ENCODE peak calls at places on chromosomes 1 and 21, in five cellular contexts. F, E, D, N and J are unnamed samples.

GRCh38 chr1:246096356-246096755 is 410.7 kb downstream of the SMYD3 start:
- DNase-seq in F (no peak), E (no peak), D (no peak), N (no peak), J (no peak)

GRCh38 chr1:168863647-168864234 is 134.7 kb upstream of the DPT start:
- DNase-seq in F (no peak), E (no peak), D (no peak), N (no peak), J (no peak)

GRCh38 chr1:211371406-211372105 is 44.9 kb downstream of the TRAF5 start:
- DNase-seq in F (peak; percentile 63), E (peak; percentile 32), D (no peak), N (no peak), J (no peak)

GRCh38 chr1:160260436-160261382 is 1.6 kb downstream of the DCAF8 start:
- DNase-seq in F (peak; percentile 61), E (peak; percentile 91), D (no peak), N (no peak), J (no peak)

GRCh38 chr1:185467125-185467524 is 150.1 kb upstream of the IVNS1ABP start:
- DNase-seq in F (no peak), E (no peak), D (no peak), N (no peak), J (no peak)

GRCh38 chr1:95113684-95114083 is 3.5 kb upstream of the TLCD4 start:
- DNase-seq in F (no peak), E (no peak), D (no peak), N (no peak), J (no peak)

GRCh38 chr1:10773851-10774614 is 22.4 kb downstream of the CASZ1 start:
- DNase-seq in F (no peak), E (no peak), D (no peak), N (no peak), J (no peak)

GRCh38 chr1:23593556-23594148 is 34.4 kb upstream of the ID3 start:
- DNase-seq in F (peak; percentile 95), E (peak; percentile 89), D (no peak), N (peak; percentile 79), J (peak; percentile 80)

GRCh38 chr1:203534526-203534925 is 40.6 kb downstream of the OPTC start:
- DNase-seq in F (peak; percentile 98), E (peak; percentile 99), D (no peak), N (no peak), J (no peak)

GRCh38 chr1:74693473-74693872 is 19.9 kb upstream of the ERICH3 start:
- DNase-seq in F (peak; percentile 64), E (peak; percentile 93), D (no peak), N (no peak), J (no peak)

GRCh38 chr1:108722292-108722691 is 9.6 kb downstream of the FNDC7 start:
- DNase-seq in F (no peak), E (no peak), D (no peak), N (no peak), J (no peak)

GRCh38 chr1:177686929-177687328 is 282.9 kb downstream of the SEC16B start:
- DNase-seq in F (no peak), E (no peak), D (no peak), N (no peak), J (no peak)

GRCh38 chr1:204894031-204894430 is 23.4 kb downstream of the NFASC start:
- DNase-seq in F (no peak), E (peak; percentile 37), D (no peak), N (no peak), J (no peak)

GRCh38 chr1:37519613-37520012 is 5.0 kb upstream of the MEAF6 start:
- DNase-seq in F (no peak), E (no peak), D (no peak), N (no peak), J (no peak)

GRCh38 chr1:32816676-32817158 is 441 bp downstream of the YARS1 start:
- DNase-seq in F (peak; percentile 83), E (peak; percentile 26), D (no peak), N (no peak), J (no peak)

GRCh38 chr1:226320930-226321329 is 12.0 kb upstream of the LIN9 start:
- DNase-seq in F (no peak), E (no peak), D (no peak), N (no peak), J (peak; percentile 50)

GRCh38 chr1:62515055-62515454 is 78.2 kb downstream of the USP1 start:
- DNase-seq in F (peak; percentile 19), E (no peak), D (no peak), N (no peak), J (no peak)

GRCh38 chr1:152502496-152503180 is 8.0 kb upstream of the LCE5A start:
- DNase-seq in F (peak; percentile 97), E (peak; percentile 28), D (no peak), N (no peak), J (no peak)

GRCh38 chr1:10107985-10108663 is 75.4 kb downstream of the UBE4B start:
- DNase-seq in F (peak; percentile 88), E (peak; percentile 84), D (peak; percentile 91), N (no peak), J (no peak)

GRCh38 chr1:223244366-223245103 is 101.5 kb upstream of the TLR5 start:
- DNase-seq in F (peak; percentile 41), E (peak; percentile 25), D (no peak), N (peak; percentile 4), J (peak; percentile 57)

GRCh38 chr21:42969193-42969600 is 5.2 kb upstream of the PKNOX1 start:
- DNase-seq in F (no peak), E (no peak), D (no peak), N (no peak), J (no peak)

GRCh38 chr1:109821221-109821669 is 57.5 kb upstream of the EPS8L3 start:
- DNase-seq in F (peak; percentile 88), E (peak; percentile 81), D (no peak), N (peak; percentile 18), J (no peak)

GRCh38 chr1:83508485-83509151 is 490.3 kb downstream of the TTLL7 start:
- DNase-seq in F (no peak), E (no peak), D (no peak), N (no peak), J (no peak)

GRCh38 chr1:201480231-201481003 is 11.4 kb upstream of the PHLDA3 start:
- DNase-seq in F (peak; percentile 97), E (peak; percentile 91), D (peak; percentile 92), N (peak; percentile 98), J (peak; percentile 78)

GRCh38 chr1:165837838-165838364 is 10.5 kb downstream of the UCK2 start:
- DNase-seq in F (no peak), E (no peak), D (no peak), N (no peak), J (no peak)

GRCh38 chr21:26945916-26946315 is 21.0 kb downstream of the ADAMTS5 start:
- DNase-seq in F (no peak), E (no peak), D (no peak), N (no peak), J (no peak)

GRCh38 chr1:151578941-151579340 is 32.9 kb upstream of the SNX27 start:
- DNase-seq in F (no peak), E (peak; percentile 43), D (no peak), N (no peak), J (no peak)

GRCh38 chr1:117710710-117711109 is 104.9 kb downstream of the TENT5C start:
- DNase-seq in F (no peak), E (peak; percentile 44), D (no peak), N (peak; percentile 46), J (peak; percentile 73)

GRCh38 chr1:151443846-151444790 is 15.2 kb downstream of the POGZ start:
- DNase-seq in F (peak; percentile 77), E (peak; percentile 98), D (peak; percentile 76), N (peak; percentile 48), J (peak; percentile 88)

GRCh38 chr1:87888456-87888855 is 559.8 kb downstream of the LMO4 start:
- DNase-seq in F (peak; percentile 2), E (peak; percentile 63), D (no peak), N (no peak), J (no peak)

GRCh38 chr1:153024413-153024812 is 6.6 kb upstream of the SPRR1B start:
- DNase-seq in F (no peak), E (no peak), D (no peak), N (no peak), J (no peak)

GRCh38 chr1:91781916-91782622 is 103.9 kb downstream of the TGFBR3 start:
- DNase-seq in F (no peak), E (no peak), D (no peak), N (no peak), J (no peak)

GRCh38 chr1:91781371-91781825 is 104.6 kb downstream of the TGFBR3 start:
- DNase-seq in F (no peak), E (peak; percentile 75), D (no peak), N (no peak), J (no peak)

GRCh38 chr1:91784191-91784590 is 101.8 kb downstream of the TGFBR3 start:
- DNase-seq in F (no peak), E (no peak), D (no peak), N (no peak), J (no peak)

GRCh38 chr1:91783423-91784162 is 102.4 kb downstream of the TGFBR3 start:
- DNase-seq in F (no peak), E (no peak), D (no peak), N (no peak), J (no peak)

GRCh38 chr1:91784616-91785015 is 101.3 kb downstream of the TGFBR3 start:
- DNase-seq in F (no peak), E (no peak), D (no peak), N (no peak), J (no peak)
- H3K79me2 ChIP-seq in F (no peaks in the 10 kb centered on the region), E (no peaks in the 10 kb centered on the region), D (no peaks in the 10 kb centered on the region), N (no peaks in the 10 kb centered on the region), J (no peaks in the 10 kb centered on the region)

DNA sequence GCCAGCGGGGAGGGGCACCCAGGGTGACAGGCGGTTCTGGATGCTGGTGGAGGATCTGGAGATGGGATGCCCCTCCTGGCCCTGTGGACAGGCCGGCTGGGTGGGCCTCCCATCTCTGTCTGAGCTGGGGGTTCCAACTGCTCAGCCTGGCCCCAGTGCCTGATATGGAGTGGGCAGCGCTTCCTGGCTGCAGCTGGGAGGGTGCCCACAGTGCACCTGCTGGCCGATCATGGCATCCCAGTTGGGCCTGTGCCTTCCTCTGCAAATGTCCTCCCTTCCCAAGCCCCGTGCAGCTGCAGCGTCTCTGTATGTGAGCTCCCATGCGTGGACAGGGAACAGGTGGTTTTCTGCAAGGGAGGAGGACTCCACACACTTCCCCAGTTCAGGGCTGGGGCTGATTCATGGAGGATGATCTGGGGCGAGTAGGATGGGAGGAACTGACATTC is 2.1 kb downstream of the PFKL start:
- DNase-seq in F (no peak), E (peak; percentile 10), D (no peak), N (no peak), J (no peak)
- H3K9ac ChIP-seq in F (no peak overlapping the region), E (no peak overlapping the region), D (no peak overlapping the region), N (no peak overlapping the region), J (peak overlapping the region; percentile 80)

GRCh38 chr1:220841293-220841692 is 38.0 kb upstream of the HLX start:
- DNase-seq in F (no peak), E (peak; percentile 22), D (no peak), N (no peak), J (no peak)

DNA sequence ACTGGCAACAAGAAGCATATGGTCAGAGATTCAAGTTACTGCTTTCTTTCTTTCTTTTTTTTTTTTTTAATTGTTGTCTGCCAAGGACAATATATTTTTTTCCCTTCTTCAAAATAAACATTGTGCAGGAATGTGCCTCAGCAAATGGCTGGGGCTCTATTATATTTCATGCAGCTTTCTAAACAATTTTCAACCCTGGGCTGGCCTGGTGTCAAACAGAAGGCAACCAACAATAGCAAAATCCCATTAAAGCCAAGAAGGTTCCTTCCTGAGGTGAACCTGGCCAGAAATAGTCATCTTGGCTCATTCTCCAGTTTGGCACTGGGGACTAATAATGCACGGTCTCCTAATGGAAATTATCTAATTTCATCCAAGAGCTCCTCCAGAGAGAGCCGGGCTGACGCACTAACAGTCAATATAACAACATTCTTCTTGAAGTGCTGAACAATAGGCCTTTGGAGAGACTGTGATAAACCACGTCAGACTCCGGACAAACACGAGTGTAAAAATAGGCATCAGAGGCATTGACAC is 35.7 kb upstream of the HLX start:
- DNase-seq in F (no peak), E (no peak), D (no peak), N (no peak), J (no peak)
- H4K20me1 ChIP-seq in F (no peaks in the 10 kb centered on the region), E (no peaks in the 10 kb centered on the region), D (no peaks in the 10 kb centered on the region), N (no peaks in the 10 kb centered on the region), J (no peaks in the 10 kb centered on the region)

GRCh38 chr1:2273401-2274090 is 45.4 kb downstream of the SKI start:
- DNase-seq in F (no peak), E (no peak), D (no peak), N (no peak), J (no peak)
- H3K79me2 ChIP-seq in F (peaks cover 98% of the 10 kb centered on the region), E (peaks cover 99% of the 10 kb centered on the region), D (peaks cover 99% of the 10 kb centered on the region), N (peaks cover 62% of the 10 kb centered on the region), J (no peaks in the 10 kb centered on the region)